ENCODE peak calls at places on chromosomes 3 and 15, in four cellular contexts. P, V, B and R are unnamed samples.

GRCh38 chr15:52220251-52220650 is 29.1 kb upstream of the GNB5 start:
- DNase-seq in P (no peak), V (no peak), B (no peak), R (no peak)

GRCh38 chr3:51706788-51707731 is at the start of gene GRM2:
- DNase-seq in P (no peak), V (peak), B (peak), R (no peak)

GRCh38 chr3:101851072-101851471 is 1.8 kb downstream of the NFKBIZ start:
- DNase-seq in P (no peak), V (no peak), B (no peak), R (no peak)

GRCh38 chr3:109413049-109413448 is 75.7 kb upstream of the DPPA4 start:
- DNase-seq in P (no peak), V (no peak), B (no peak), R (no peak)

GRCh38 chr3:107690522-107691138 is 167.9 kb downstream of the BBX start:
- DNase-seq in P (peak), V (no peak), B (no peak), R (no peak)

GRCh38 chr3:193236990-193237389 is 4.0 kb upstream of the PLAAT1 start:
- DNase-seq in P (no peak), V (no peak), B (no peak), R (no peak)

GRCh38 chr15:42151736-42152135 is 4.7 kb downstream of the PLA2G4F start:
- DNase-seq in P (no peak), V (no peak), B (no peak), R (no peak)

GRCh38 chr3:71172951-71173350 is 410.6 kb downstream of the FOXP1 start:
- DNase-seq in P (no peak), V (no peak), B (no peak), R (no peak)

GRCh38 chr3:9398715-9399708 is 1.6 kb downstream of the SETD5 start:
- DNase-seq in P (no peak), V (no peak), B (no peak), R (peak)

GRCh38 chr3:149964296-149964695 is 6.4 kb downstream of the PFN2 start:
- DNase-seq in P (no peak), V (no peak), B (no peak), R (no peak)

GRCh38 chr3:31699309-31699953 is 166.7 kb downstream of the STT3B start:
- DNase-seq in P (no peak), V (no peak), B (no peak), R (no peak)

GRCh38 chr15:52337198-52337853 is 41.7 kb upstream of the MYO5C start:
- DNase-seq in P (no peak), V (no peak), B (no peak), R (no peak)

GRCh38 chr3:117145677-117146076 is 436.1 kb downstream of the TUSC7 start:
- DNase-seq in P (no peak), V (no peak), B (no peak), R (no peak)

GRCh38 chr3:117144832-117145231 is 435.3 kb downstream of the TUSC7 start:
- DNase-seq in P (no peak), V (no peak), B (no peak), R (no peak)

GRCh38 chr3:117149577-117149976 is 440.0 kb downstream of the TUSC7 start:
- DNase-seq in P (no peak), V (no peak), B (no peak), R (no peak)

GRCh38 chr3:117146571-117146970 is 437.0 kb downstream of the TUSC7 start:
- DNase-seq in P (no peak), V (no peak), B (no peak), R (no peak)

GRCh38 chr3:117150628-117151027 is 441.0 kb downstream of the TUSC7 start:
- DNase-seq in P (no peak), V (no peak), B (no peak), R (no peak)
- H3K4me3 ChIP-seq in P (no peak), V (no peak), B (no peak), R (no peak)

DNA sequence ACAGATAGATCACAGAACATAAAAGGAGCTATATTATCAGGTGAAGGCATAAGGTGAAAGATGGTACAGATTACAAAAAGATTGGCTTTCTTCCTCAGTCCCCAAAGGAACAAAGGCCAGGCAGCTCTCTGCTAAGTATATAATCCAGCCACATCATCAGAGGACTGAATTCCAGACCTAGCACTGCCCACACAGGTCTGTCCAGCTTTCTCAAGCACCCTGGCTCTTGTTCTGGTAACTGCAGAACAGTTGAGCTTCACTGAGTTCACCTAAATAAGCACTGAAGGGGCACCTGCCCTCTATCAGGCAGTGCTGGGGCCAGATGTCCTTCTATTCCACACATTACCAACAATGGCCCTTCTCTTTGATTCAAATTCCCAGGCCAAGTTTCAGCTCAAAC is 6.3 kb downstream of the DUOXA1 start:
- DNase-seq in P (no peak), V (no peak), B (no peak), R (no peak)
- TF ChIP-seq CTCF in P (no peak), V (no peak), B (no peak), R (no peak)

DNA sequence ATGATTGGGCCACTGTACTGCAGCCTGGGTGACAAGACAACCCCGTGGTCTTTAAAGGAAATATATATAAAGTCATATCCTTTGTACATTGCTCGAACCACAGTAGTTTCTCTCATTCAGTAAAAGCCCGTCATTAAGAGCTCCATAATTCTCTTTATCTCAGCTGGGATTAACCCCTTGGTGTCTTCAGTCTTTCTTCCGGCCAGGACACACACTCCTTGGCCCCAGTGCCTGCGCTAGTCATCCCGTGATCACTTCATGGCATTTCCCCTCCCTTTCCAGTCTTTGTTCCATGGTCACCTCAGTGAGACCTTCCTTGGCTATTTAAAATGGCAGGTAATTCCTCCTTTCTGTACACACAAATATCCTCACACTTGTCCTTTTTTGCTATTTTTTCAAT is 3.3 kb downstream of the RPL35A start:
- DNase-seq in P (no peak), V (no peak), B (no peak), R (no peak)
- H3K27ac ChIP-seq in P (peak), V (peak), B (no peak), R (no peak)

GRCh38 chr15:63190993-63191392 is 1.6 kb downstream of the RAB8B start:
- DNase-seq in P (no peak), V (no peak), B (no peak), R (no peak)
- H3K4me3 ChIP-seq in P (no peak), V (peak), B (peak), R (peak)

GRCh38 chr3:56919137-56919796 is 117.5 kb upstream of the ARHGEF3 start:
- DNase-seq in P (no peak), V (no peak), B (no peak), R (no peak)
- TF ChIP-seq CTCF in P (peak), V (no peak), B (no peak), R (no peak)

GRCh38 chr3:136632625-136633081 is 119.5 kb downstream of the STAG1 start:
- DNase-seq in P (no peak), V (no peak), B (no peak), R (no peak)
- H3K27ac ChIP-seq in P (peak), V (no peak), B (no peak), R (no peak)

GRCh38 chr3:52846427-52846983 is 11.7 kb upstream of the MUSTN1 start:
- DNase-seq in P (no peak), V (peak), B (no peak), R (no peak)

GRCh38 chr3:52845691-52846426 is 11.0 kb upstream of the MUSTN1 start:
- DNase-seq in P (no peak), V (peak), B (no peak), R (peak)

GRCh38 chr3:52843881-52844280 is 9.1 kb upstream of the MUSTN1 start:
- DNase-seq in P (no peak), V (peak), B (no peak), R (no peak)

GRCh38 chr3:52844290-52844985 is 9.6 kb upstream of the MUSTN1 start:
- DNase-seq in P (no peak), V (peak), B (no peak), R (no peak)

DNA sequence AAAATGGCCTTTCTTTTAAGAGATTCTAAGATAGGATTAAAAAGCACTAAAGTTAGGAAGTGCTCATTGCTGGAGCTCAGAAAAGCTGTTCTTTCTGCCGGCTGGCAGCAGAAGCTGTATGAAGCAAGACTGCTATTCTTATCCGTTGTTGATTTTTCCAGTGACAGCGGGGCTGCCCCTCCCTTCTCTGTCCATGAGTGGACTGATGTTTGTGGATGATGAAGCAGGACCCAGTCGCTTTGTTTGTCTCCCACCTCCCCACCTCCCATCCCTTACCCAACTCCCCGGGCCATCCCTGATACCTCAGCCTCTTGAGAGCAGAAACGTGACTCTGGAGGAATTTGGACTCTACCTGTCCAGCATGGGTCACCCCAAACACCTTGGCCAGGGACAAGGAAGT is 10.3 kb upstream of the MUSTN1 start:
- DNase-seq in P (no peak), V (peak), B (peak), R (no peak)
- H3K4me3 ChIP-seq in P (no peak), V (no peak), B (no peak), R (no peak)

DNA sequence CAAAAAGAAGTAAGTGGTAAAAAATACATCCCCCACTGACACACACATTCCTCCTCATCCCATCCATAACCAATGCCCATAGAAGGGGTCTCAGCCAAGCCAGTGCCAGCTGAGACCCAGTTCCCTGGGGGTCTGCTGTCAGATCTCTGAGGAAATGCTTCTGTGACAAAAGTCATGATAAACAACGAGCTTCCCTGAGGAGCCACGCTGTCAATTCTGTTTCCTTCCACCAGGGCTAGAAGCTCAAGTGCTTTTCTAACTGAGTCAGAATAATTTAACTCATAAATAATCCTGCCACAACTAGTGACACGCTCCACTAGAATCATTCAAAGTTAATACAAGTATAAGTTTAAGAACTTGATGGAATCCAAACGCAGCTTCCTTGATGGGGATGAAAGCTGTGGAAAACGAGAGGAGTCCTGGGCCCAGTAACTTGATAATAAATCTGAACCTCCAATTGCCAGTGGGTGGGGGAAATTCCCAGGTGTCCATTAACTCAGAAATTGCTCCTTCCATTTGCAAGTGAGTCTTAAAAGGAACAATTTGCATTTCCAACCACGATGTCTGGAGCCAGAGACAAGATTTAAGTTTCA is 348.7 kb upstream of the LMCD1 start:
- DNase-seq in P (no peak), V (no peak), B (no peak), R (no peak)
- TF ChIP-seq CTCF in P (no peak), V (no peak), B (no peak), R (no peak)

DNA sequence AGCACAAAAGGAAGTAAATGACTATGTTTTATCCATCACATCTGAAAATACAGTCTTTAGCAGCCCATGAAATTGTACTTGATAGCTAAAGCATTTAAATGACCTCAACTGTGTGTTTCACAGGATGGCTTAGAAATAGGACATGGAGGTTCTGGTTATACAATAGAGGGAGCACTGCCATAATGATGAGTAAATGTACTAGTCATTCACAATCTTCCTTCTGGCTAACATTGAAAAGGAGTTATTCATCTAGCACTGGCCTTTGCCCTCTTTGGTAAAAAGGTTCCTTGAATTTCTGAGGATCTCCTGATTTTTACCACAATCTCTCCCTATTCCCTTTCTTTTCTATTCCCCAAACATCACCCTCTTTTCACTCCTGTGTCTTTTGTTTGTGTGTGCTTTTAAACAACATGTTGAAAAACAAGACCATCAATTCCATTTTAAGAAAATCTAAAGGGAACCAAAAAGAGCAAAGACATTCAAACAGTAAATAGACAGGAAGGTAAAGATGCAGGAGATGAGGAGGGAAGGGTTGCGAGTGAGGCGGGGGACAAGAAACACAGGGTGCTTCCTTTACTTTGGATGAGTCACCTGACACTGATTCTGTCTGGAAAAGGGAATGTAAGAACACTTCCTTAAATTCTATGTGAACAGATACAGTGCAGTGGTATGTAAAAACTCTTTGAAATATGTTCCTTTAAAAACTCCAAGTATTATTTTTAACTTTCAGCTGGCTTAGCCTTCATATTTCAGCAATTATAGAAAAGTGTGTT is 619.0 kb downstream of the MECOM start:
- DNase-seq in P (no peak), V (no peak), B (no peak), R (no peak)
- H3K27ac ChIP-seq in P (no peak), V (no peak), B (no peak), R (no peak)

GRCh38 chr15:56940388-56940787 is 21.9 kb downstream of the TCF12 start:
- DNase-seq in P (no peak), V (no peak), B (no peak), R (no peak)

GRCh38 chr15:56934269-56934668 is 15.8 kb downstream of the TCF12 start:
- DNase-seq in P (no peak), V (no peak), B (no peak), R (no peak)

GRCh38 chr15:56933420-56934210 is 15.2 kb downstream of the TCF12 start:
- DNase-seq in P (no peak), V (no peak), B (no peak), R (no peak)

GRCh38 chr15:56939257-56939656 is 20.8 kb downstream of the TCF12 start:
- DNase-seq in P (no peak), V (no peak), B (no peak), R (no peak)

GRCh38 chr15:56936929-56937328 is 18.5 kb downstream of the TCF12 start:
- DNase-seq in P (no peak), V (no peak), B (no peak), R (no peak)
- H3K4me3 ChIP-seq in P (no peak), V (no peak), B (no peak), R (no peak)